ENCODE peak calls at places on chromosomes 3 and 15, in six cellular contexts. E, X, N, I, R and Y are unnamed samples.

GRCh38 chr15:55770261-55770660 is 27.3 kb upstream of the PRTG start:
- DNase-seq in R (no peak), X (no peak), I (no peak), N (no peak), E (no peak), Y (no peak)

GRCh38 chr15:68991723-68992122 is 22.8 kb upstream of the NOX5 start:
- DNase-seq in N (no peak), I (no peak), E (no peak), X (no peak), R (peak), Y (no peak)

GRCh38 chr15:99442268-99442897 is 123.4 kb upstream of the MEF2A start:
- DNase-seq in X (peak), I (no peak), N (peak), R (peak), E (peak), Y (no peak)

GRCh38 chr3:123066896-123067688 is at the start of gene PDIA5:
- DNase-seq in R (peak), X (peak), N (peak), E (peak), I (peak), Y (peak)

GRCh38 chr3:185631508-185632206 is 45.6 kb downstream of the SENP2 start:
- DNase-seq in R (no peak), E (no peak), I (no peak), X (no peak), N (no peak), Y (no peak)

GRCh38 chr15:29268706-29269484 is 727 bp downstream of the NSMCE3 start:
- DNase-seq in I (peak), X (peak), E (peak), N (peak), R (peak), Y (peak)

GRCh38 chr15:81959196-81959595 is 86.6 kb downstream of the MEX3B start:
- DNase-seq in I (no peak), X (no peak), N (no peak), E (no peak), R (no peak), Y (no peak)

GRCh38 chr3:10344147-10344943 is 23.4 kb upstream of the SEC13 start:
- DNase-seq in E (peak), N (peak), I (peak), R (no peak), X (peak), Y (peak)

GRCh38 chr15:47801522-47801921 is 84.2 kb downstream of the SEMA6D start:
- DNase-seq in I (no peak), E (no peak), R (no peak), X (no peak), N (no peak), Y (no peak)

GRCh38 chr3:194194051-194194756 is 58.3 kb downstream of the HES1 start:
- DNase-seq in I (peak), X (peak), R (no peak), E (peak), N (no peak), Y (no peak)

GRCh38 chr15:32119694-32120330 is 89.5 kb downstream of the CHRNA7 start:
- DNase-seq in E (no peak), I (no peak), R (no peak), X (no peak), N (no peak), Y (no peak)

GRCh38 chr3:102141096-102141912 is 292.0 kb downstream of the NFKBIZ start:
- DNase-seq in E (no peak), N (peak), R (peak), X (no peak), I (no peak), Y (no peak)

GRCh38 chr3:16606398-16606797 is 1.2 kb upstream of the DAZL start:
- DNase-seq in I (no peak), R (peak), X (peak), E (no peak), N (no peak), Y (no peak)